ENCODE peak calls at places on chromosome 2, in eight cellular contexts. One of them, this sample, is unnamed.

GRCh38 chr2:23761638-23762037 is 165.3 kb downstream of the ATAD2B start:
- DNase-seq in A549: no peak
- DNase-seq in choroid plexus epithelial cell: peak
- DNase-seq in CD8-positive, alpha-beta T cell: no peak
- DNase-seq in fibroblast of pulmonary artery: peak
- DNase-seq in psoas muscle: no peak
- DNase-seq in IMR-90: no peak
- DNase-seq in fibroblast of lung: no peak
- DNase-seq in this sample: no peak

GRCh38 chr2:23760746-23761145 is 166.2 kb downstream of the ATAD2B start:
- DNase-seq in A549: peak
- DNase-seq in choroid plexus epithelial cell: peak
- DNase-seq in CD8-positive, alpha-beta T cell: no peak
- DNase-seq in fibroblast of pulmonary artery: peak
- DNase-seq in psoas muscle: no peak
- DNase-seq in IMR-90: peak
- DNase-seq in fibroblast of lung: peak
- DNase-seq in this sample: no peak

GRCh38 chr2:67394734-67395133 is 2.4 kb upstream of the ETAA1 start:
- DNase-seq in A549: peak
- DNase-seq in choroid plexus epithelial cell: peak
- DNase-seq in CD8-positive, alpha-beta T cell: no peak
- DNase-seq in fibroblast of pulmonary artery: peak
- DNase-seq in psoas muscle: no peak
- DNase-seq in IMR-90: peak
- DNase-seq in fibroblast of lung: peak
- DNase-seq in this sample: peak

GRCh38 chr2:189350515-189351209 is 90.6 kb upstream of the WDR75 start:
- DNase-seq in A549: no peak
- DNase-seq in choroid plexus epithelial cell: peak
- DNase-seq in CD8-positive, alpha-beta T cell: no peak
- DNase-seq in fibroblast of pulmonary artery: peak
- DNase-seq in psoas muscle: no peak
- DNase-seq in IMR-90: peak
- DNase-seq in fibroblast of lung: peak
- DNase-seq in this sample: peak

GRCh38 chr2:36450466-36451196 is 95.1 kb downstream of the CRIM1 start:
- DNase-seq in A549: no peak
- DNase-seq in choroid plexus epithelial cell: peak
- DNase-seq in CD8-positive, alpha-beta T cell: no peak
- DNase-seq in fibroblast of pulmonary artery: peak
- DNase-seq in psoas muscle: no peak
- DNase-seq in IMR-90: peak
- DNase-seq in fibroblast of lung: peak
- DNase-seq in this sample: peak

GRCh38 chr2:191938779-191939178 is 91.9 kb upstream of the CAVIN2 start:
- DNase-seq in A549: no peak
- DNase-seq in choroid plexus epithelial cell: no peak
- DNase-seq in CD8-positive, alpha-beta T cell: no peak
- DNase-seq in fibroblast of pulmonary artery: no peak
- DNase-seq in psoas muscle: no peak
- DNase-seq in IMR-90: no peak
- DNase-seq in fibroblast of lung: no peak
- DNase-seq in this sample: no peak

GRCh38 chr2:53235836-53236582 is 531.6 kb upstream of the CHAC2 start:
- DNase-seq in A549: no peak
- DNase-seq in choroid plexus epithelial cell: no peak
- DNase-seq in CD8-positive, alpha-beta T cell: no peak
- DNase-seq in fibroblast of pulmonary artery: no peak
- DNase-seq in psoas muscle: no peak
- DNase-seq in IMR-90: no peak
- DNase-seq in fibroblast of lung: peak
- DNase-seq in this sample: no peak

GRCh38 chr2:101610750-101611315 is 86.7 kb upstream of the MAP4K4 start:
- DNase-seq in A549: no peak
- DNase-seq in choroid plexus epithelial cell: peak
- DNase-seq in CD8-positive, alpha-beta T cell: no peak
- DNase-seq in fibroblast of pulmonary artery: no peak
- DNase-seq in psoas muscle: no peak
- DNase-seq in IMR-90: no peak
- DNase-seq in fibroblast of lung: no peak
- DNase-seq in this sample: no peak

GRCh38 chr2:216130346-216130951 is 21.3 kb downstream of the XRCC5 start:
- DNase-seq in A549: no peak
- DNase-seq in choroid plexus epithelial cell: peak
- DNase-seq in CD8-positive, alpha-beta T cell: no peak
- DNase-seq in fibroblast of pulmonary artery: peak
- DNase-seq in psoas muscle: no peak
- DNase-seq in IMR-90: no peak
- DNase-seq in fibroblast of lung: no peak
- DNase-seq in this sample: no peak
- H3K4me3 ChIP-seq in A549: no peak
- H3K4me3 ChIP-seq in choroid plexus epithelial cell: no peak
- H3K4me3 ChIP-seq in CD8-positive, alpha-beta T cell: no peak
- H3K4me3 ChIP-seq in fibroblast of pulmonary artery: no peak
- H3K4me3 ChIP-seq in psoas muscle: no peak
- H3K4me3 ChIP-seq in IMR-90: no peak
- H3K4me3 ChIP-seq in fibroblast of lung: no peak
- H3K4me3 ChIP-seq in this sample: no peak

GRCh38 chr2:64114912-64115277 is 29.3 kb downstream of the PELI1 start:
- DNase-seq in A549: no peak
- DNase-seq in choroid plexus epithelial cell: no peak
- DNase-seq in CD8-positive, alpha-beta T cell: no peak
- DNase-seq in fibroblast of pulmonary artery: no peak
- DNase-seq in psoas muscle: no peak
- DNase-seq in IMR-90: no peak
- DNase-seq in fibroblast of lung: no peak
- DNase-seq in this sample: no peak

GRCh38 chr2:64119369-64119768 is 24.9 kb downstream of the PELI1 start:
- DNase-seq in A549: no peak
- DNase-seq in choroid plexus epithelial cell: no peak
- DNase-seq in CD8-positive, alpha-beta T cell: no peak
- DNase-seq in fibroblast of pulmonary artery: no peak
- DNase-seq in psoas muscle: no peak
- DNase-seq in IMR-90: no peak
- DNase-seq in fibroblast of lung: no peak
- DNase-seq in this sample: no peak

GRCh38 chr2:64114063-64114911 is 29.9 kb downstream of the PELI1 start:
- DNase-seq in A549: no peak
- DNase-seq in choroid plexus epithelial cell: peak
- DNase-seq in CD8-positive, alpha-beta T cell: no peak
- DNase-seq in fibroblast of pulmonary artery: peak
- DNase-seq in psoas muscle: no peak
- DNase-seq in IMR-90: peak
- DNase-seq in fibroblast of lung: peak
- DNase-seq in this sample: peak

GRCh38 chr2:64112016-64112415 is 32.2 kb downstream of the PELI1 start:
- DNase-seq in A549: no peak
- DNase-seq in choroid plexus epithelial cell: peak
- DNase-seq in CD8-positive, alpha-beta T cell: no peak
- DNase-seq in fibroblast of pulmonary artery: no peak
- DNase-seq in psoas muscle: no peak
- DNase-seq in IMR-90: no peak
- DNase-seq in fibroblast of lung: no peak
- DNase-seq in this sample: no peak

DNA sequence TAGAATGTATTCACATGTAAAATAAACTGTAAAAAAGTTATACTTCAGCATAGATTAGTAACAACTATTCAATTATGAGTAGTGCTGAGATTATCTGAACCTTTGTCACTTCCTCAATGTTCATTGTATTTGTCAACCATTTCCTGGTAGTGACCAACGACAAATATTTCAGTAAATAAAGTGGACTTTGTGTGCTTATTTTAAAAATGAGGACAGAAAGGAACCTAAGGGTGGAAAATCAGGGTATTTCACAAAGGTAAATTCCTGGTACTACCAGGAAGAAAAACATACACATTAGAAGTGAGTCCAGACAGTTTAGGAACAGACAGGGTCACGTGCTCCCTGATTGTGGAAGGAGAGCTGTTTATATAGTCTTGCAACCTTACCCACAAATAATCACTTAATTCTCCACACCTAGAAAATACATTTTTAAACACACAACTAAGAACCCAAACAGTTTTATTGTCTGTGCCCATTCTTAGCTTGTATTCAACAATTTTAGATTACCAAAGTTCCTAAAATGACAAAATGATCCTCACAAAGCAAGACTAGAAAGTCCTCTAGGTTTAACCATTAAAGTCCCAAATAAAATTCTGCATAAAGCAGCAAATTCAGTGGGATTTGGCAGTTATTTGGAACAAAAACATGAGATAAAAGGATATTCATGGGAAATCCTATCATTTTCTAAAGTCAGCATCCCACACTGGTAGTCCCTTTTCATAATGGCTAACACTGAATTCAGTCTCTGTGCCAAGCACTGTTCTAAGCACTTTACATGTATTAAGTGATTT is 28.2 kb downstream of the PELI1 start:
- DNase-seq in A549: no peak
- DNase-seq in choroid plexus epithelial cell: no peak
- DNase-seq in CD8-positive, alpha-beta T cell: no peak
- DNase-seq in fibroblast of pulmonary artery: no peak
- DNase-seq in psoas muscle: no peak
- DNase-seq in IMR-90: no peak
- DNase-seq in fibroblast of lung: no peak
- DNase-seq in this sample: no peak
- H3K4me3 ChIP-seq in A549: no peak
- H3K4me3 ChIP-seq in choroid plexus epithelial cell: no peak
- H3K4me3 ChIP-seq in CD8-positive, alpha-beta T cell: no peak
- H3K4me3 ChIP-seq in fibroblast of pulmonary artery: no peak
- H3K4me3 ChIP-seq in psoas muscle: no peak
- H3K4me3 ChIP-seq in IMR-90: no peak
- H3K4me3 ChIP-seq in fibroblast of lung: no peak
- H3K4me3 ChIP-seq in this sample: no peak

GRCh38 chr2:232487385-232488096 is at the start of gene ECEL1:
- DNase-seq in A549: no peak
- DNase-seq in choroid plexus epithelial cell: no peak
- DNase-seq in CD8-positive, alpha-beta T cell: no peak
- DNase-seq in fibroblast of pulmonary artery: no peak
- DNase-seq in psoas muscle: peak
- DNase-seq in IMR-90: no peak
- DNase-seq in fibroblast of lung: no peak
- DNase-seq in this sample: no peak

GRCh38 chr2:232488721-232489300 is 1.2 kb upstream of the ECEL1 start:
- DNase-seq in A549: no peak
- DNase-seq in choroid plexus epithelial cell: no peak
- DNase-seq in CD8-positive, alpha-beta T cell: no peak
- DNase-seq in fibroblast of pulmonary artery: no peak
- DNase-seq in psoas muscle: no peak
- DNase-seq in IMR-90: no peak
- DNase-seq in fibroblast of lung: no peak
- DNase-seq in this sample: no peak

GRCh38 chr2:232489516-232490220 is 2.0 kb upstream of the ECEL1 start:
- DNase-seq in A549: no peak
- DNase-seq in choroid plexus epithelial cell: no peak
- DNase-seq in CD8-positive, alpha-beta T cell: no peak
- DNase-seq in fibroblast of pulmonary artery: no peak
- DNase-seq in psoas muscle: no peak
- DNase-seq in IMR-90: no peak
- DNase-seq in fibroblast of lung: no peak
- DNase-seq in this sample: no peak

GRCh38 chr2:232486558-232487384 is 863 bp downstream of the ECEL1 start:
- DNase-seq in A549: no peak
- DNase-seq in choroid plexus epithelial cell: no peak
- DNase-seq in CD8-positive, alpha-beta T cell: no peak
- DNase-seq in fibroblast of pulmonary artery: no peak
- DNase-seq in psoas muscle: peak
- DNase-seq in IMR-90: no peak
- DNase-seq in fibroblast of lung: no peak
- DNase-seq in this sample: no peak

DNA sequence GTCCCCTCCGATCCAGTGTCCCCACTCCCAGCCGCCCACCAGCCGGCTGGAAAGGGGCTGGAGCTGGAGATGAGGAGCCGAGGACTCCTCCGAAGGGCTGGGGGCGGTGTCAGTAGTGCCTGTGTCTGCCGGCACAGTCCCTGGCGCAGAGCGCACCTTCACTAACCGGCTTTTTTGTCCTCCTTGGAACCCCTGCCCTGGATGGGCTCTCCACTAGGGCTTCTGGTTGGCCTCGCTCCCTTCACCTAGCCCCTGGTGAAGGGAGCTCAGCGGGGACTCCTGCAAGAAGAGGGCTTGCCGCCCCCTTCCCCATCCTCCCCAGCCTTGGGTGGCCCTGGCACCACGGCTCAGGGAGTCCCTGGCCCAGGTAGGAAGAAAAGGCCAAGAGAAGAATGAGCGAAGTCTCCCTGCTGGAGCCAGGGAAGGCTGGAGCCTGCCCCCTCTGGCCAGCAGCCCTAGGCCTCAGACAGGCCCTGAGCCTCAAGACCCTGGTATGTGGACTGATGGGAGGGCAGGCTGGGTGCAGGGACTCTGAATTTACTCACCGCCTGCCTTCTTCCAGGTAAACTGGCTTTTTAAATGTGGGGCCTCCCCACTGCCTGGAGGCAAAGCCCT is 570 bp upstream of the ECEL1 start:
- DNase-seq in A549: no peak
- DNase-seq in choroid plexus epithelial cell: no peak
- DNase-seq in CD8-positive, alpha-beta T cell: no peak
- DNase-seq in fibroblast of pulmonary artery: no peak
- DNase-seq in psoas muscle: no peak
- DNase-seq in IMR-90: no peak
- DNase-seq in fibroblast of lung: no peak
- DNase-seq in this sample: no peak
- H3K4me3 ChIP-seq in A549: no peak
- H3K4me3 ChIP-seq in choroid plexus epithelial cell: no peak
- H3K4me3 ChIP-seq in CD8-positive, alpha-beta T cell: no peak
- H3K4me3 ChIP-seq in fibroblast of pulmonary artery: no peak
- H3K4me3 ChIP-seq in psoas muscle: no peak
- H3K4me3 ChIP-seq in IMR-90: no peak
- H3K4me3 ChIP-seq in fibroblast of lung: no peak
- H3K4me3 ChIP-seq in this sample: no peak

GRCh38 chr2:233208382-233209116 is 42.9 kb upstream of the ATG16L1 start:
- DNase-seq in A549: peak
- DNase-seq in choroid plexus epithelial cell: no peak
- DNase-seq in CD8-positive, alpha-beta T cell: no peak
- DNase-seq in fibroblast of pulmonary artery: no peak
- DNase-seq in psoas muscle: no peak
- DNase-seq in IMR-90: no peak
- DNase-seq in fibroblast of lung: peak
- DNase-seq in this sample: no peak

GRCh38 chr2:233209978-233210680 is 41.3 kb upstream of the ATG16L1 start:
- DNase-seq in A549: no peak
- DNase-seq in choroid plexus epithelial cell: peak
- DNase-seq in CD8-positive, alpha-beta T cell: no peak
- DNase-seq in fibroblast of pulmonary artery: no peak
- DNase-seq in psoas muscle: no peak
- DNase-seq in IMR-90: no peak
- DNase-seq in fibroblast of lung: no peak
- DNase-seq in this sample: peak

GRCh38 chr2:233213011-233213410 is 38.5 kb upstream of the ATG16L1 start:
- DNase-seq in A549: no peak
- DNase-seq in choroid plexus epithelial cell: no peak
- DNase-seq in CD8-positive, alpha-beta T cell: no peak
- DNase-seq in fibroblast of pulmonary artery: no peak
- DNase-seq in psoas muscle: no peak
- DNase-seq in IMR-90: no peak
- DNase-seq in fibroblast of lung: no peak
- DNase-seq in this sample: no peak

GRCh38 chr2:233209117-233209977 is 42.1 kb upstream of the ATG16L1 start:
- DNase-seq in A549: peak
- DNase-seq in choroid plexus epithelial cell: peak
- DNase-seq in CD8-positive, alpha-beta T cell: no peak
- DNase-seq in fibroblast of pulmonary artery: peak
- DNase-seq in psoas muscle: no peak
- DNase-seq in IMR-90: peak
- DNase-seq in fibroblast of lung: peak
- DNase-seq in this sample: no peak

DNA sequence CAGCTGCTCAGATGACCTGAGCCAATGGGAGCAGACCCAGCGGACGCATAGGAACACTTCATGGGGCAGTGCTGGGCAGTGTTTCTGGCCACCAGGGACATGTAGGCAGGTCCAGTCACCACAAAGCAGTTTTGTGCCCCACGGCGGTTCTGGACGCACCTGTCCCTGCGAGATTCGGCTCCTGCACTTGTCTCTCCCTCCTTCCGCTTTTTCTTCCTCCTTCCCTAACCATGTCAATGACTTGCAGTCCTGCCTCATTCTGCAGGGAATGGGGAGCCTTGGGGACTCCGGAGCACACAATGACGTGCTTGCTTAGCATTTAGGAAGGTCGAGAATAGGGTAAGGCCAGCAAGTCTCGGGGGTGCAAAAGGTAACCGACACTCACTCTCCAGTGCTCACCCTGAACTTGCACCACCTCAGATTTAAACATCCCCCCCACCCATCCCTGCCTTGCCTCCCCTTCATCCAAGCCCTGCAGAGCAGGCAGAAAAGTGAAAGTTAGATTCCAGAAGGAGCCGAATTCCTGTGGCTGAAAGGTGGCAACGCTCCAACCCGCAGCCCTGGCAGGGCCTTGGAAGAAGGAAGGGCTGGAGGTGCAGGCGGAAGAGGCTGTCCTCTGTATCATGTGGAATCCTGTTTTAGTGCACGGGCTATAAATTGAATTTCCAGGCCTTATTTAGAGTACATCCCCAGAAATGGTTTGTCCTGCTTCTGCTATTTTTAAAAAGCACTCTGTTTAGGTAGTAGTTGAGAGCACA is 40.5 kb upstream of the ATG16L1 start:
- DNase-seq in A549: no peak
- DNase-seq in choroid plexus epithelial cell: peak
- DNase-seq in CD8-positive, alpha-beta T cell: no peak
- DNase-seq in fibroblast of pulmonary artery: peak
- DNase-seq in psoas muscle: peak
- DNase-seq in IMR-90: peak
- DNase-seq in fibroblast of lung: peak
- DNase-seq in this sample: peak
- H3K4me3 ChIP-seq in A549: no peak
- H3K4me3 ChIP-seq in choroid plexus epithelial cell: no peak
- H3K4me3 ChIP-seq in CD8-positive, alpha-beta T cell: no peak
- H3K4me3 ChIP-seq in fibroblast of pulmonary artery: no peak
- H3K4me3 ChIP-seq in psoas muscle: peak
- H3K4me3 ChIP-seq in IMR-90: no peak
- H3K4me3 ChIP-seq in fibroblast of lung: no peak
- H3K4me3 ChIP-seq in this sample: no peak

This sample was measured in brain microvascular endothelial cell.